ENCODE peak calls at places on chromosome X, in eight cellular contexts. N is stimulated activated CD4-positive, alpha-beta T cell treated with anti-CD3 and anti-CD28 coated beads, Interleukin-4, amount 100 ng/mL, for 48 hours; M is NCI-H2227 treated with DMSO at 0.1 percent for 48 hours; X is T1000; V is LoVo; R is T-helper 2 cell; H is SHP77; I is ELF-1. P is an unnamed sample.
A peak's percentile ranks its signal among the peaks of the same experiment; 100 is the strongest.

GRCh38 chrX:49249071-49249470 is 13.8 kb downstream of the CCDC22 start:
- DNase-seq in N (no peak), M (no peak), X (no peak), V (no peak), R (no peak), H (no peak), I (no peak), P (no peak)

GRCh38 chrX:142428916-142429315 is 223.8 kb upstream of the MAGEC2 start:
- DNase-seq in N (no peak), M (no peak), X (no peak), V (no peak), R (no peak), H (no peak), I (no peak), P (no peak)

GRCh38 chrX:57367649-57368048 is 81.1 kb downstream of the FAAH2 start:
- DNase-seq in N (no peak), M (no peak), X (no peak), V (no peak), R (no peak), H (no peak), I (no peak), P (no peak)

GRCh38 chrX:78375894-78376293 is 48.5 kb upstream of the CYSLTR1 start:
- DNase-seq in N (no peak), M (no peak), X (no peak), V (peak; percentile 56), R (no peak), H (no peak), I (no peak), P (no peak)

GRCh38 chrX:134604701-134605271 is 53.5 kb downstream of the PLAC1 start:
- DNase-seq in N (no peak), M (no peak), X (no peak), V (peak; percentile 8), R (no peak), H (peak; percentile 63), I (no peak), P (no peak)

GRCh38 chrX:23896983-23897382 is 10.8 kb downstream of the APOO start:
- DNase-seq in N (no peak), M (no peak), X (no peak), V (no peak), R (no peak), H (no peak), I (no peak), P (no peak)

GRCh38 chrX:9907645-9908387 is 59.3 kb upstream of the CLDN34 start:
- DNase-seq in N (no peak), M (no peak), X (no peak), V (no peak), R (no peak), H (no peak), I (no peak), P (no peak)

GRCh38 chrX:40172169-40172979 is 74.6 kb upstream of the BCOR start:
- DNase-seq in N (no peak), M (no peak), X (no peak), V (peak; percentile 26), R (no peak), H (no peak), I (peak; percentile 75), P (no peak)

GRCh38 chrX:119541188-119541587 is 24.0 kb downstream of the STEEP1 start:
- DNase-seq in N (no peak), M (no peak), X (no peak), V (no peak), R (no peak), H (no peak), I (peak; percentile 46), P (peak; percentile 3)

P was measured in AG04449.